ENCODE peak calls at places on chromosomes 6 and 20, in ten cellular contexts. E is tibial artery, X is BE2C, Z is H9, C is gastrocnemius medialis, O is GM13977, B is neural crest cell, V is GM23338, I is endodermal cell, S is fibroblast of villous mesenchyme. Q is an unnamed sample.

GRCh38 chr6:152368761-152369624 is 268.2 kb downstream of the SYNE1 start:
- DNase-seq in E (peak), X (no peak), Z (no peak), C (peak), O (no peak), B (no peak), V (no peak), I (no peak), S (peak), Q (no peak)

GRCh38 chr6:155248021-155249001 is 15.5 kb upstream of the CLDN20 start:
- DNase-seq in E (peak), X (peak), Z (peak), C (no peak), O (peak), B (peak), V (peak), I (peak), S (peak), Q (no peak)

GRCh38 chr20:32482251-32483220 is 102.6 kb downstream of the NOL4L start:
- DNase-seq in E (peak), X (peak), Z (peak), C (no peak), O (peak), B (peak), V (peak), I (peak), S (peak), Q (peak)

GRCh38 chr6:26155066-26155925 is 68.1 kb downstream of the HFE start:
- DNase-seq in E (peak), X (peak), Z (no peak), C (no peak), O (peak), B (peak), V (peak), I (peak), S (no peak), Q (no peak)

GRCh38 chr6:6987749-6988148 is 120.0 kb upstream of the RREB1 start:
- DNase-seq in E (no peak), X (no peak), Z (no peak), C (no peak), O (no peak), B (no peak), V (peak), I (no peak), S (no peak), Q (peak)

GRCh38 chr6:33609019-33609418 is 12.1 kb upstream of the ITPR3 start:
- DNase-seq in E (no peak), X (no peak), Z (no peak), C (no peak), O (no peak), B (no peak), V (no peak), I (no peak), S (no peak), Q (no peak)

GRCh38 chr6:28725890-28726348 is 197.9 kb downstream of the TRIM27 start:
- DNase-seq in E (no peak), X (peak), Z (peak), C (no peak), O (no peak), B (no peak), V (peak), I (peak), S (no peak), Q (no peak)

GRCh38 chr6:53377289-53377688 is 28.5 kb upstream of the ELOVL5 start:
- DNase-seq in E (no peak), X (no peak), Z (no peak), C (no peak), O (no peak), B (no peak), V (no peak), I (no peak), S (no peak), Q (no peak)

GRCh38 chr6:44179072-44179536 is 20.5 kb downstream of the CAPN11 start:
- DNase-seq in E (no peak), X (no peak), Z (no peak), C (no peak), O (no peak), B (no peak), V (no peak), I (no peak), S (no peak), Q (no peak)

GRCh38 chr6:151067684-151068596 is 171.8 kb upstream of the AKAP12 start:
- DNase-seq in E (peak), X (peak), Z (no peak), C (peak), O (no peak), B (no peak), V (no peak), I (no peak), S (peak), Q (no peak)

GRCh38 chr20:16007164-16007563 is 566.1 kb downstream of the KIF16B start:
- DNase-seq in E (no peak), X (no peak), Z (no peak), C (no peak), O (peak), B (no peak), V (no peak), I (no peak), S (no peak), Q (no peak)

GRCh38 chr6:17863971-17864754 is 123.3 kb downstream of the KIF13A start:
- DNase-seq in E (peak), X (no peak), Z (no peak), C (no peak), O (no peak), B (no peak), V (no peak), I (no peak), S (peak), Q (no peak)

GRCh38 chr6:55069132-55069781 is 105.1 kb upstream of the HCRTR2 start:
- DNase-seq in E (no peak), X (peak), Z (peak), C (no peak), O (no peak), B (peak), V (peak), I (peak), S (peak), Q (no peak)

GRCh38 chr6:164477126-164477525 is 832.3 kb downstream of the C6orf118 start:
- DNase-seq in E (no peak), X (no peak), Z (no peak), C (no peak), O (no peak), B (no peak), V (no peak), I (no peak), S (no peak), Q (no peak)

GRCh38 chr6:157498817-157499216 is 117.8 kb downstream of the ZDHHC14 start:
- DNase-seq in E (no peak), X (no peak), Z (no peak), C (no peak), O (no peak), B (no peak), V (no peak), I (no peak), S (no peak), Q (no peak)

GRCh38 chr20:47139934-47140333 is 216.6 kb downstream of the ZMYND8 start:
- DNase-seq in E (no peak), X (no peak), Z (no peak), C (no peak), O (no peak), B (no peak), V (no peak), I (no peak), S (no peak), Q (no peak)

GRCh38 chr6:305371-306206 is 13.3 kb downstream of the DUSP22 start:
- DNase-seq in E (no peak), X (no peak), Z (no peak), C (no peak), O (peak), B (no peak), V (no peak), I (no peak), S (no peak), Q (no peak)

GRCh38 chr6:15299430-15300131 is 53.7 kb downstream of the JARID2 start:
- DNase-seq in E (peak), X (no peak), Z (no peak), C (no peak), O (peak), B (no peak), V (no peak), I (no peak), S (peak), Q (no peak)

GRCh38 chr6:148524976-148525375 is 182.3 kb downstream of the SASH1 start:
- DNase-seq in E (no peak), X (no peak), Z (no peak), C (no peak), O (no peak), B (no peak), V (no peak), I (no peak), S (peak), Q (no peak)

GRCh38 chr6:6686748-6687601 is 98.5 kb downstream of the LY86 start:
- DNase-seq in E (peak), X (peak), Z (peak), C (peak), O (peak), B (peak), V (peak), I (peak), S (peak), Q (no peak)

GRCh38 chr6:110518281-110518623 is 41.8 kb upstream of the SLC22A16 start:
- DNase-seq in E (no peak), X (no peak), Z (no peak), C (no peak), O (no peak), B (no peak), V (peak), I (no peak), S (peak), Q (no peak)

GRCh38 chr20:39145921-39146320 is 183.8 kb downstream of the DHX35 start:
- DNase-seq in E (no peak), X (no peak), Z (no peak), C (no peak), O (no peak), B (no peak), V (peak), I (no peak), S (no peak), Q (no peak)

GRCh38 chr6:34771727-34772126 is 14.4 kb downstream of the SNRPC start:
- DNase-seq in E (no peak), X (no peak), Z (no peak), C (no peak), O (no peak), B (no peak), V (no peak), I (no peak), S (peak), Q (no peak)

GRCh38 chr6:45422541-45423110 is 44.9 kb upstream of the SUPT3H start:
- DNase-seq in E (no peak), X (peak), Z (peak), C (no peak), O (no peak), B (no peak), V (peak), I (peak), S (no peak), Q (no peak)

DNA sequence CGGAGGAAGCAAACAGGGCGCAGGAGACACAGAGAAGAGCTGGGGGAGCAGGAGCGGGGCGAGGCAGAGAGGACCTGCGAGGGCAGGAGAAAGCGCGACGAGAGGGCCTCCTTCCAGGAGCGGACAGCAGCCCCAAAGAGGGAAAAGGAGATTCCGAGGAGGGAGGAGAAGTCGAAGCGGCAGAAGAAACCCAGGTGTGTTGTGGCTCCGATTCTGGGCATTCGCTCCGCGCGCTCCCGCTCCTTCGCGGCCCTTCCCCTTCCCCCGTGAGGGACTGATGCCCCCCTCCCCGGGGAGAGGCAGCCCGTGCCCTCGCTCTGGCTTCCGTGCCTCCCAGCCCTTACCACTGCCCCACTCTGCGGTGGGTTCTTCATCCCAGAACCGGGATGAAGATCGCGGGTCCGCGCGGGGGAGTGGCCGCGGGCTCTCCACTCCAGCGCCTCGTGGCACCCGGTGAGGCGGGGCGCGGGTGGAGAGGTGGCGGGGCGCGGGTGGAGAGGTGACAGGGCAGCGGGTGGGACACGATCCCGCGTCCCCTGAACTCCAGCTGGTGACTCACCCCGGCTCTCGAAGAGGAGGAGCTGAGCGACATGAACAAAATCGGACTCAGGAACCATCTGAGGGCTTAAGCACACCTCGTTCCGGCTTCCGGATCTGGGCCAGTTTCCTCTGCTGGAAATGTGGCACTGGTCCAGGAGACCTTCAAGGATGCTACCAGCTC is 22.4 kb downstream of the TMC2 start:
- DNase-seq in E (no peak), X (no peak), Z (peak), C (no peak), O (no peak), B (no peak), V (peak), I (peak), S (no peak), Q (no peak)
- TF ChIP-seq CTCF in E (no peak), X (no peak), Z (no peak), C (no peak), O (no peak), B (no peak), V (no peak), I (no peak), S (no peak), Q (no peak)

DNA sequence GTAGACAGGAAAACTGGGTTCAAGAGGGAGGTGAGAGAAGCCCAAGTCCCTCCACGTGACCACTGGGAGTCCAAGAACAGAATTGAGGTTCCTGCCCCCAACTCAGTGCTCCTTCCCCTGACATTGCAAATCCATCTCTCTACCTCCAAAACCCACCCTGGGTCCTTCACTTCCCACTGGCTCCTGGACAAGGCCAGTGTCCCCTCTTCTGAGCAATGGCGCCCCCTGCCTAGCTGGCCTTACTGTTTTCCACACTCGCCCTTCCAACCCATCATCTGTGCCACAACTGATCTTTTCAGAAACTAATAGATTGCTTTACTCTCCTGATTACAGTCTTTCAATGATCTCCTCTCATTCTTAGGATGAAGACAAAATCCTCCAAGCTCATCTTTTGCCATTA is 200.3 kb downstream of the ANKRD60 start:
- DNase-seq in E (no peak), X (peak), Z (no peak), C (no peak), O (no peak), B (no peak), V (peak), I (peak), S (no peak), Q (no peak)
- TF ChIP-seq CTCF in E (no peak), X (peak), Z (peak), C (no peak), O (peak), B (no peak), V (peak), I (peak), S (peak), Q (peak)

GRCh38 chr20:34824861-34825529 is 456 bp downstream of the NCOA6 start:
- DNase-seq in E (peak), X (peak), Z (peak), C (peak), O (peak), B (peak), V (peak), I (peak), S (peak), Q (no peak)
- TF ChIP-seq CTCF in E (no peak), X (no peak), Z (peak), C (no peak), O (peak), B (peak), V (peak), I (peak), S (no peak), Q (peak)

GRCh38 chr20:51679254-51679921 is 88.8 kb downstream of the ATP9A start:
- DNase-seq in E (no peak), X (no peak), Z (no peak), C (no peak), O (no peak), B (no peak), V (no peak), I (no peak), S (no peak), Q (no peak)

GRCh38 chr20:51680067-51680749 is 88.0 kb downstream of the ATP9A start:
- DNase-seq in E (no peak), X (no peak), Z (no peak), C (no peak), O (no peak), B (no peak), V (no peak), I (no peak), S (no peak), Q (no peak)

GRCh38 chr20:51678041-51678697 is 90.0 kb downstream of the ATP9A start:
- DNase-seq in E (peak), X (peak), Z (no peak), C (no peak), O (no peak), B (peak), V (peak), I (no peak), S (no peak), Q (peak)
- TF ChIP-seq CTCF in E (no peak), X (peak), Z (no peak), C (no peak), O (no peak), B (no peak), V (no peak), I (no peak), S (no peak), Q (peak)

Q was measured in D721Med.